ENCODE peak calls at places on chromosome 5, in seven cellular contexts. One of them, this sample, is unnamed.

GRCh38 chr5:67246108-67246507 is 49.5 kb upstream of the CD180 start:
- DNase-seq in NCI-H2171 treated with DMSO at 0.1 percent for 48 hours: peak
- DNase-seq in A549: peak
- DNase-seq in C1 segment of cervical spinal cord: no peak
- DNase-seq in CD4-positive, alpha-beta memory T cell: no peak
- DNase-seq in NCI-H2029 treated with DMSO at 0.1 percent for 48 hours: peak
- DNase-seq in amygdala: no peak
- DNase-seq in this sample: no peak

GRCh38 chr5:77993141-77993540 is 217.0 kb upstream of the TBCA start:
- DNase-seq in NCI-H2171 treated with DMSO at 0.1 percent for 48 hours: no peak
- DNase-seq in A549: no peak
- DNase-seq in C1 segment of cervical spinal cord: no peak
- DNase-seq in CD4-positive, alpha-beta memory T cell: no peak
- DNase-seq in NCI-H2029 treated with DMSO at 0.1 percent for 48 hours: no peak
- DNase-seq in amygdala: no peak
- DNase-seq in this sample: no peak

GRCh38 chr5:158175664-158176507 is 316.9 kb upstream of the CLINT1 start:
- DNase-seq in NCI-H2171 treated with DMSO at 0.1 percent for 48 hours: no peak
- DNase-seq in A549: no peak
- DNase-seq in C1 segment of cervical spinal cord: no peak
- DNase-seq in CD4-positive, alpha-beta memory T cell: no peak
- DNase-seq in NCI-H2029 treated with DMSO at 0.1 percent for 48 hours: no peak
- DNase-seq in amygdala: no peak
- DNase-seq in this sample: no peak

GRCh38 chr5:72871358-72872024 is 55.0 kb downstream of the TNPO1 start:
- DNase-seq in NCI-H2171 treated with DMSO at 0.1 percent for 48 hours: no peak
- DNase-seq in A549: no peak
- DNase-seq in C1 segment of cervical spinal cord: no peak
- DNase-seq in CD4-positive, alpha-beta memory T cell: no peak
- DNase-seq in NCI-H2029 treated with DMSO at 0.1 percent for 48 hours: no peak
- DNase-seq in amygdala: no peak
- DNase-seq in this sample: no peak

GRCh38 chr5:54867310-54867944 is 118.0 kb downstream of the ESM1 start:
- DNase-seq in NCI-H2171 treated with DMSO at 0.1 percent for 48 hours: peak
- DNase-seq in A549: peak
- DNase-seq in C1 segment of cervical spinal cord: no peak
- DNase-seq in CD4-positive, alpha-beta memory T cell: no peak
- DNase-seq in NCI-H2029 treated with DMSO at 0.1 percent for 48 hours: peak
- DNase-seq in amygdala: no peak
- DNase-seq in this sample: peak

GRCh38 chr5:162503796-162504195 is 436.2 kb downstream of the GABRG2 start:
- DNase-seq in NCI-H2171 treated with DMSO at 0.1 percent for 48 hours: no peak
- DNase-seq in A549: no peak
- DNase-seq in C1 segment of cervical spinal cord: no peak
- DNase-seq in CD4-positive, alpha-beta memory T cell: no peak
- DNase-seq in NCI-H2029 treated with DMSO at 0.1 percent for 48 hours: no peak
- DNase-seq in amygdala: no peak
- DNase-seq in this sample: no peak

GRCh38 chr5:180648658-180649296 is 623 bp downstream of the FLT4 start:
- DNase-seq in NCI-H2171 treated with DMSO at 0.1 percent for 48 hours: no peak
- DNase-seq in A549: peak
- DNase-seq in C1 segment of cervical spinal cord: no peak
- DNase-seq in CD4-positive, alpha-beta memory T cell: no peak
- DNase-seq in NCI-H2029 treated with DMSO at 0.1 percent for 48 hours: no peak
- DNase-seq in amygdala: no peak
- DNase-seq in this sample: no peak

GRCh38 chr5:1797855-1798254 is 1.8 kb downstream of the MRPL36 start:
- DNase-seq in NCI-H2171 treated with DMSO at 0.1 percent for 48 hours: no peak
- DNase-seq in A549: no peak
- DNase-seq in C1 segment of cervical spinal cord: no peak
- DNase-seq in CD4-positive, alpha-beta memory T cell: no peak
- DNase-seq in NCI-H2029 treated with DMSO at 0.1 percent for 48 hours: no peak
- DNase-seq in amygdala: no peak
- DNase-seq in this sample: no peak

GRCh38 chr5:110161162-110161561 is 471.4 kb downstream of the MAN2A1 start:
- DNase-seq in NCI-H2171 treated with DMSO at 0.1 percent for 48 hours: no peak
- DNase-seq in A549: no peak
- DNase-seq in C1 segment of cervical spinal cord: no peak
- DNase-seq in CD4-positive, alpha-beta memory T cell: no peak
- DNase-seq in NCI-H2029 treated with DMSO at 0.1 percent for 48 hours: no peak
- DNase-seq in amygdala: no peak
- DNase-seq in this sample: no peak

GRCh38 chr5:167593706-167594105 is 697.7 kb upstream of the WWC1 start:
- DNase-seq in NCI-H2171 treated with DMSO at 0.1 percent for 48 hours: no peak
- DNase-seq in A549: no peak
- DNase-seq in C1 segment of cervical spinal cord: no peak
- DNase-seq in CD4-positive, alpha-beta memory T cell: no peak
- DNase-seq in NCI-H2029 treated with DMSO at 0.1 percent for 48 hours: no peak
- DNase-seq in amygdala: no peak
- DNase-seq in this sample: no peak